ENCODE peak calls at places on chromosomes 2 and 18, in four cellular contexts. A is hypothalamus, P is kidney epithelial cell, H is GM04504. R is an unnamed sample.
A peak's percentile ranks its signal among the peaks of the same experiment; 100 is the strongest.

GRCh38 chr18:28469946-28470345 is 293.0 kb upstream of the CDH2 start:
- DNase-seq in H (no peak), P (no peak), A (no peak), R (no peak)

GRCh38 chr2:83650897-83651296 is 808.2 kb downstream of the SUCLG1 start:
- DNase-seq in H (peak; percentile 77), A (no peak), P (no peak), R (no peak)

GRCh38 chr2:207148025-207148424 is 17.7 kb downstream of the KLF7 start:
- DNase-seq in A (no peak), P (no peak), H (peak; percentile 77), R (no peak)

GRCh38 chr2:215841175-215841816 is 172.1 kb downstream of the MREG start:
- DNase-seq in A (no peak), P (no peak), H (no peak), R (no peak)

GRCh38 chr2:23636412-23636811 is 251.4 kb downstream of the KLHL29 start:
- DNase-seq in A (no peak), P (no peak), H (no peak), R (no peak)

GRCh38 chr2:24466871-24467870 is 23.9 kb upstream of the NCOA1 start:
- DNase-seq in H (no peak), P (no peak), A (no peak), R (no peak)

GRCh38 chr2:217964658-217965161 is 38.1 kb downstream of the TNS1 start:
- DNase-seq in P (no peak), H (no peak), A (no peak), R (no peak)

GRCh38 chr2:144516417-144516980 is 3.4 kb downstream of the ZEB2 start:
- DNase-seq in H (no peak), P (no peak), A (no peak), R (no peak)

GRCh38 chr2:64645014-64645418 is 8.7 kb downstream of the SERTAD2 start:
- DNase-seq in A (no peak), H (no peak), P (no peak), R (no peak)

GRCh38 chr2:101571951-101572350 is 97.0 kb upstream of the RFX8 start:
- DNase-seq in P (no peak), H (no peak), A (no peak), R (no peak)

GRCh38 chr2:19048593-19049264 is 309.7 kb downstream of the OSR1 start:
- DNase-seq in H (no peak), A (no peak), P (no peak), R (no peak)

GRCh38 chr18:36348331-36348730 is 50.8 kb downstream of the FHOD3 start:
- DNase-seq in P (no peak), A (no peak), H (no peak), R (no peak)

GRCh38 chr2:86186431-86186830 is 8.8 kb downstream of the IMMT start:
- DNase-seq in H (no peak), P (no peak), A (no peak), R (no peak)